ENCODE peak calls at places on chromosomes 5 and 9, in five cellular contexts. S, V, I, O and P are unnamed samples.

GRCh38 chr5:77301447-77301878 is 91.0 kb downstream of the PDE8B start:
- DNase-seq in S (no peak), V (peak), I (no peak), O (no peak), P (no peak)

GRCh38 chr5:174843263-174844250 is 119.2 kb downstream of the MSX2 start:
- DNase-seq in S (no peak), V (peak), I (no peak), O (no peak), P (no peak)

GRCh38 chr5:1443991-1444360 is 1.3 kb downstream of the SLC6A3 start:
- DNase-seq in S (no peak), V (no peak), I (no peak), O (no peak), P (no peak)

GRCh38 chr5:158609328-158609727 is 490.4 kb downstream of the EBF1 start:
- DNase-seq in S (no peak), V (no peak), I (no peak), O (no peak), P (no peak)

GRCh38 chr9:137428841-137429545 is 5.8 kb downstream of the NOXA1 start:
- DNase-seq in S (no peak), V (no peak), I (no peak), O (no peak), P (no peak)

GRCh38 chr5:52706775-52707174 is 80.9 kb upstream of the ITGA1 start:
- DNase-seq in S (no peak), V (no peak), I (no peak), O (no peak), P (no peak)

GRCh38 chr5:68011801-68012200 is 203.8 kb upstream of the PIK3R1 start:
- DNase-seq in S (no peak), V (no peak), I (no peak), O (no peak), P (no peak)

GRCh38 chr5:149452007-149452664 is 73.0 kb upstream of the IL17B start:
- DNase-seq in S (no peak), V (peak), I (no peak), O (peak), P (peak)

GRCh38 chr5:154756871-154757646 is 1.9 kb downstream of the LARP1 start:
- DNase-seq in S (peak), V (no peak), I (peak), O (peak), P (peak)

GRCh38 chr9:136952876-136953770 is 1.1 kb downstream of the LCN12 start:
- DNase-seq in S (no peak), V (no peak), I (no peak), O (no peak), P (no peak)